ENCODE peak calls at places on chromosomes 4 and X, in nine cellular contexts. A is gastrocnemius medialis, L is cardiac muscle cell, E is BE2C, B is fibroblast of lung, X is AG09309, Z is OCI-LY7, H is astrocyte of the cerebellum, W is GM23338. S is an unnamed sample.

GRCh38 chrX:73525928-73526690 is 36.9 kb upstream of the CHIC1 start:
- DNase-seq in E (no peak), X (no peak), L (no peak), H (no peak), B (no peak), Z (no peak), W (peak), A (no peak), S (no peak)

GRCh38 chr4:70651864-70652506 is 14.3 kb downstream of the JCHAIN start:
- DNase-seq in A (no peak), Z (peak), X (peak), E (no peak), H (no peak), L (peak), W (peak), B (peak), S (peak)

GRCh38 chrX:110561036-110561435 is 202.4 kb downstream of the RTL9 start:
- DNase-seq in Z (no peak), L (no peak), B (peak), X (peak), A (no peak), H (no peak), W (no peak), E (no peak), S (peak)

GRCh38 chrX:17860811-17861495 is at the start of gene RAI2:
- DNase-seq in H (no peak), A (no peak), L (peak), Z (no peak), E (peak), W (peak), B (no peak), X (no peak), S (no peak)

GRCh38 chr4:122746485-122746965 is 14.0 kb downstream of the BBS12 start:
- DNase-seq in Z (no peak), W (peak), B (no peak), X (no peak), L (no peak), E (no peak), A (no peak), H (no peak), S (no peak)

GRCh38 chr4:7542781-7543180 is 108.1 kb upstream of the PSAPL1 start:
- DNase-seq in H (no peak), A (no peak), B (no peak), Z (no peak), W (no peak), L (no peak), E (no peak), X (no peak), S (no peak)

GRCh38 chr4:36269533-36269932 is 11.9 kb upstream of the DTHD1 start:
- DNase-seq in X (no peak), B (no peak), A (no peak), W (no peak), Z (no peak), H (no peak), L (no peak), E (no peak), S (no peak)

GRCh38 chrX:120238947-120239346 is 11.7 kb upstream of the ZBTB33 start:
- DNase-seq in W (no peak), E (no peak), B (no peak), A (no peak), Z (no peak), H (no peak), X (no peak), L (no peak), S (no peak)

GRCh38 chr4:186190456-186191265 is 706 bp upstream of the CYP4V2 start:
- DNase-seq in H (no peak), A (peak), X (no peak), Z (peak), B (peak), L (peak), W (peak), E (peak), S (peak)

GRCh38 chrX:70494441-70494840 is 49.8 kb downstream of the DLG3 start:
- DNase-seq in L (no peak), Z (no peak), A (no peak), B (no peak), H (no peak), X (no peak), W (no peak), E (no peak), S (no peak)

GRCh38 chr4:133403913-133404312 is 254.8 kb downstream of the PCDH10 start:
- DNase-seq in Z (no peak), E (no peak), H (no peak), X (no peak), W (no peak), L (no peak), B (no peak), A (no peak), S (no peak)

GRCh38 chrX:56797966-56798711 is 69.1 kb downstream of the NBDY start:
- DNase-seq in E (peak), H (no peak), B (peak), Z (no peak), W (no peak), A (peak), X (no peak), L (no peak), S (peak)

GRCh38 chrX:109714340-109714958 is 18.6 kb downstream of the ACSL4 start:
- DNase-seq in X (peak), B (peak), W (no peak), Z (no peak), H (peak), E (no peak), A (no peak), L (no peak), S (peak)

GRCh38 chr4:1667273-1667672 is 16.8 kb downstream of the FAM53A start:
- DNase-seq in E (no peak), H (no peak), A (no peak), X (no peak), L (no peak), B (no peak), Z (no peak), W (no peak), S (no peak)

GRCh38 chr4:69524708-69525107 is 29.0 kb upstream of the UGT2B4 start:
- DNase-seq in E (no peak), X (no peak), W (peak), Z (no peak), L (peak), A (no peak), H (peak), B (peak), S (peak)

GRCh38 chr4:7285244-7286122 is 93.1 kb downstream of the SORCS2 start:
- DNase-seq in X (no peak), A (no peak), E (no peak), B (no peak), Z (no peak), H (no peak), W (no peak), L (no peak), S (no peak)

GRCh38 chrX:39893417-39894338 is 204.1 kb downstream of the BCOR start:
- DNase-seq in E (no peak), X (no peak), B (no peak), L (no peak), A (no peak), Z (peak), H (no peak), W (no peak), S (no peak)

GRCh38 chr4:138310498-138310897 is 68.3 kb upstream of the SLC7A11 start:
- DNase-seq in A (no peak), X (no peak), Z (no peak), L (no peak), B (peak), H (no peak), E (no peak), W (no peak), S (peak)

GRCh38 chrX:47540754-47541538 is 20.1 kb upstream of the ARAF start:
- DNase-seq in L (peak), B (peak), E (peak), A (peak), W (peak), Z (no peak), H (peak), X (peak), S (peak)

GRCh38 chr4:91207535-91207934 is 1080.3 kb downstream of the CCSER1 start:
- DNase-seq in W (no peak), X (no peak), H (no peak), E (no peak), A (no peak), L (no peak), Z (no peak), B (no peak), S (no peak)

GRCh38 chrX:34656842-34657780 is at the start of gene TMEM47:
- DNase-seq in B (peak), Z (no peak), L (peak), A (peak), H (no peak), X (peak), E (peak), W (peak), S (peak)

GRCh38 chr4:151100517-151100916 is 1.1 kb downstream of the RPS3A start:
- DNase-seq in Z (peak), A (no peak), E (no peak), L (no peak), W (no peak), B (no peak), X (no peak), H (no peak), S (no peak)

GRCh38 chr4:141972950-141973349 is 336.6 kb downstream of the IL15 start:
- DNase-seq in E (no peak), X (no peak), H (no peak), L (no peak), B (no peak), Z (no peak), W (peak), A (no peak), S (no peak)

GRCh38 chrX:104432321-104432720 is 133.7 kb upstream of the IL1RAPL2 start:
- DNase-seq in H (no peak), L (no peak), B (no peak), A (no peak), W (no peak), Z (no peak), E (no peak), X (no peak), S (no peak)

GRCh38 chr4:21765810-21766407 is 182.7 kb downstream of the KCNIP4 start:
- DNase-seq in L (peak), Z (peak), X (no peak), W (peak), H (peak), A (no peak), E (peak), B (peak), S (peak)

GRCh38 chr4:89509708-89510269 is 202.2 kb upstream of the GPRIN3 start:
- DNase-seq in H (peak), W (no peak), X (peak), A (no peak), E (no peak), L (no peak), B (peak), Z (no peak), S (peak)

GRCh38 chr4:29278580-29278979 is 1441.6 kb upstream of the PCDH7 start:
- DNase-seq in W (no peak), A (no peak), E (no peak), Z (no peak), B (peak), H (peak), X (no peak), L (no peak), S (peak)

GRCh38 chrX:41382699-41383645 is 49.0 kb downstream of the DDX3X start:
- DNase-seq in E (no peak), A (no peak), H (no peak), L (no peak), Z (no peak), W (peak), X (no peak), B (peak), S (peak)

GRCh38 chrX:20952180-20952579 is 422.0 kb upstream of the CNKSR2 start:
- DNase-seq in L (no peak), A (no peak), W (no peak), X (no peak), E (no peak), Z (no peak), H (no peak), B (no peak), S (no peak)

GRCh38 chr4:2941138-2942036 is 21.8 kb downstream of the NOP14 start:
- DNase-seq in L (no peak), E (no peak), H (no peak), B (no peak), Z (no peak), A (no peak), W (no peak), X (no peak), S (no peak)

GRCh38 chrX:42398967-42399631 is 378.9 kb downstream of the PPP1R2C start:
- DNase-seq in Z (no peak), H (no peak), L (no peak), E (no peak), W (no peak), X (no peak), B (no peak), A (no peak), S (peak)

GRCh38 chr4:40335508-40335860 is 351 bp downstream of the CHRNA9 start:
- DNase-seq in B (peak), Z (no peak), X (no peak), H (no peak), W (no peak), L (no peak), A (no peak), E (no peak), S (peak)

GRCh38 chr4:26360864-26361263 is 40.0 kb downstream of the RBPJ start:
- DNase-seq in X (no peak), H (no peak), W (peak), L (no peak), Z (no peak), A (no peak), B (no peak), E (no peak), S (peak)

GRCh38 chr4:129278868-129279267 is 182.9 kb downstream of the C4orf33 start:
- DNase-seq in H (no peak), W (no peak), Z (no peak), B (no peak), E (no peak), L (no peak), X (no peak), A (no peak), S (no peak)

GRCh38 chrX:52082578-52082977 is 13.6 kb upstream of the MAGED4B start:
- DNase-seq in Z (no peak), L (no peak), H (peak), X (no peak), B (peak), E (no peak), A (no peak), W (no peak), S (peak)

GRCh38 chrX:23980063-23980462 is 46.9 kb downstream of the KLHL15 start:
- DNase-seq in H (no peak), B (peak), L (peak), E (no peak), X (no peak), Z (no peak), W (no peak), A (no peak), S (no peak)

GRCh38 chrX:9291666-9292065 is 173.2 kb upstream of the TBL1X start:
- DNase-seq in B (no peak), W (peak), L (peak), E (no peak), X (no peak), Z (no peak), H (no peak), A (no peak), S (no peak)

DNA sequence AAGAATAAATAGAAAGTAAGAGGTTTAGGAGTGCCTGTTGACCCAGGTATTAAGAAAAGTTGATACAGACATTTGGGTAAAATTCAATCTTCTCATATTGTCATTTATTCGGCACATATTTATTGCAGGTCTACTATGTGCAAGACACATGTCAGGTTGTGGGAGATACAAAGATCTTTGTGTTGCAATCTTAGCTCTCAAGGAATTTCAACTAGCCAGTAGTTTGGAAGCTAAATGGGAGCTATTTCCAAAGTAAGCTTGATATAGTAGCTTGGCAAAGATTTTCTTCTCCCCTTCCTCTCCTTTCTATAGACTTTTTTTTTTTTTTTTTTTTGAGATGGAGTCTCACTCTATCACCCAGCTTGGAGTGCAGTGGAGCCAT is 122.9 kb downstream of the SYNPO2 start:
- DNase-seq in A (no peak), B (no peak), E (no peak), Z (no peak), W (no peak), X (no peak), L (no peak), H (no peak), S (no peak)
- H3K4me3 ChIP-seq in A (peak), B (no peak), E (no peak), Z (no peak), W (no peak), X (no peak), L (no peak), H (no peak), S (no peak)

GRCh38 chr4:113358784-113359183 is 309.3 kb downstream of the ANK2 start:
- DNase-seq in Z (peak), B (no peak), X (no peak), A (no peak), W (peak), L (no peak), E (no peak), H (no peak), S (peak)
- TF ChIP-seq CTCF in Z (peak), B (no peak), X (no peak), A (no peak), W (peak), L (peak), E (no peak), H (no peak), S (peak)

GRCh38 chr4:11428701-11429571 is at the start of gene HS3ST1:
- DNase-seq in L (peak), A (peak), E (no peak), H (no peak), B (peak), W (peak), Z (no peak), X (no peak), S (peak)
- H3K4me3 ChIP-seq in L (peak), A (peak), E (no peak), H (peak), B (peak), W (peak), Z (no peak), X (no peak), S (peak)

GRCh38 chrX:3938587-3938986 is 225.1 kb upstream of the PRKX start:
- DNase-seq in B (no peak), X (no peak), Z (no peak), L (no peak), A (no peak), E (no peak), W (no peak), H (no peak), S (no peak)

DNA sequence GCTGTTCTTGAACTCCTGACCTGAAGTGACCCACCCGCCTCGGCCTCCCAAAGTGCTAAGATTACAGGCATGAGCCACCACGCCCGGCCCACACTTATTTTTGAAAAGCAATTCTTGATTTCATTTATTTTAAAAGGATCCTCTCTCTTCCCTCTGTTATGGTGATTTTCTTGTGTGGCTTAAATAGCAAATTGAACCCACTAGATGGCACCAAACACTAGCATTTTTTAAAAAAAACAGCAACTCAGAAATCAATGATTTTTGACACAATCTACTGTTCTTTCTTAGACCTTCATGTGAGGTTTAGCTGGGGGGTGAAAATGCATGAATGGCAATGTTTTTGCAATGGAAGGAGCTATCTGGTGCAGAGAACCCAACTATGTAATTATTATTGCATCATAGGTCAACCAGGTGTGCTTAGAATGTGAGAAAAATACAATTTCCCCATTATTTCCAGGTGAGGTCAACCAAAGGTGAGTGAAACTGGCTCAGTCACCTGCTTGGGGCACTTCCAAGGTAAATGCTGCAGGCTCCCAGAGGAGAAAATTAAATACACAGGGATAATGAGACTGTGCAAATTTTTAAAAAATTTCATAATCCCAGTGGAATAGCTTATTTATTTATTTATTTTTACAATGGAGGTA is 226.6 kb upstream of the PRKX start:
- DNase-seq in E (no peak), X (no peak), H (peak), B (peak), L (peak), Z (peak), W (peak), A (no peak), S (peak)
- TF ChIP-seq CTCF in E (peak), X (peak), H (peak), B (peak), L (peak), Z (peak), W (peak), A (no peak), S (peak)

GRCh38 chr4:173188648-173189047 is 20.0 kb downstream of the GALNT7 start:
- DNase-seq in L (no peak), W (no peak), B (no peak), X (no peak), Z (no peak), A (no peak), E (no peak), H (no peak), S (no peak)
- H3K4me3 ChIP-seq in L (no peak), W (no peak), B (no peak), X (no peak), Z (no peak), A (no peak), E (no peak), H (no peak), S (no peak)

DNA sequence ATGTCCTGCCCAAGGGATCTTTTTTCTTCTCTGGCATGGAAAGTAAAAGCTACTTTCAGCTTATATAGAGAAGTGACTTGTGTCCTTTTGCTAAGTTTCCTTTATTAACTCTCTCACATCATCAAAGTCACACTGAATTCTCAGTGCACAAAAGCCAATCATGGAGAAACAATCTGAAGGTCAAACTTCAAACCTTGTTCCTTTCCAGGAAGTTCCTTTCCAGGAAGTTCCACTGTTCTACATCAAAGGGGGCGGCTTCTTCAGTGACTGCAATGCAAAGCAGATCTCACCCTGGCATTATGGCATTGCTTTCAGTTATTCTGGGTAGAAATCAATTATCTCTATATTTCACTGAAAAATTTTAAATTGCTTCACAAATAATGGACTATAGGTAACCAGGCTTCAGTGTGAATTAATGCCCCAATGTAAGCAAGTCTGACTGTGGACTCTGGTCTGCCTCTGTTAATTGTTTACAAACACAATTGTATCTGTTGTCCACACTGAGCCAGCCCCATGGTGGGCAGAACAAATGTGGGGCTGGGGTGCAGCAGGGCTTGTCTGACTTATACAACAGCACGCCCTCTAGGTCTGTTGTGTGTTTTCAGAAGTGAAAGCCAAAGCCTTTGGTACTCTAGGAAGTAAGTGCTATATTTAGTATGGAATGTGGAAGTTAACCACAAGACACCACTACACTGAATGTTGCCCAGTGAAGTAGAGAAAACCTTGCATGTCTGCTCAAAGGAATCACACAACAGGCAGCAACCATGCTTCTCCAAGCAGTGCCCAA is 98.8 kb downstream of the CDS1 start:
- DNase-seq in B (peak), Z (no peak), W (no peak), E (no peak), A (no peak), L (peak), X (peak), H (peak), S (peak)
- TF ChIP-seq CTCF in B (no peak), Z (no peak), W (no peak), E (no peak), A (no peak), L (peak), X (peak), H (peak), S (peak)

GRCh38 chr4:106409901-106410889 is 41.6 kb upstream of the GIMD1 start:
- DNase-seq in H (no peak), W (peak), B (peak), L (no peak), E (no peak), Z (no peak), A (no peak), X (no peak), S (no peak)
- H3K4me3 ChIP-seq in H (no peak), W (no peak), B (no peak), L (no peak), E (no peak), Z (no peak), A (no peak), X (no peak), S (no peak)

GRCh38 chrX:116490091-116490490 is 27.3 kb upstream of the CT83 start:
- DNase-seq in X (no peak), Z (peak), H (no peak), E (no peak), W (no peak), L (peak), B (no peak), A (no peak), S (peak)
- TF ChIP-seq CTCF in X (no peak), Z (peak), H (no peak), E (peak), W (peak), L (peak), B (no peak), A (no peak), S (peak)

GRCh38 chr4:72569719-72570235 is 756 bp upstream of the ADAMTS3 start:
- DNase-seq in A (no peak), L (no peak), W (no peak), B (peak), E (no peak), H (no peak), X (no peak), Z (no peak), S (no peak)
- H3K4me3 ChIP-seq in A (peak), L (peak), W (peak), B (peak), E (peak), H (peak), X (peak), Z (no peak), S (peak)

GRCh38 chrX:54640103-54640428 is 110.0 kb downstream of the GNL3L start:
- DNase-seq in E (no peak), W (no peak), L (no peak), H (no peak), X (no peak), B (no peak), Z (no peak), A (no peak), S (no peak)
- TF ChIP-seq CTCF in E (no peak), W (no peak), L (no peak), H (no peak), X (no peak), B (no peak), Z (peak), A (peak), S (no peak)